ENCODE peak calls at places on chromosomes 7 and 10, in four cellular contexts. L, F, X and C are unnamed samples.
A peak's percentile ranks its signal among the peaks of the same experiment; 100 is the strongest.

GRCh38 chr7:127437772-127438330 is 45.3 kb upstream of the ZNF800 start:
- DNase-seq in L (no peak), F (no peak), X (no peak), C (no peak)

GRCh38 chr7:98231489-98232275 is 20.4 kb downstream of the TECPR1 start:
- DNase-seq in L (no peak), F (peak; percentile 13), X (no peak), C (no peak)

GRCh38 chr7:119175916-119176627 is 951.6 kb downstream of the ANKRD7 start:
- DNase-seq in L (peak; percentile 98), F (peak; percentile 21), X (no peak), C (no peak)

GRCh38 chr10:35470535-35470934 is 134.2 kb downstream of the CCNY start:
- DNase-seq in L (peak; percentile 49), F (no peak), X (no peak), C (no peak)

GRCh38 chr7:40470111-40470736 is 335.4 kb downstream of the SUGCT start:
- DNase-seq in L (no peak), F (no peak), X (no peak), C (no peak)

GRCh38 chr7:8190121-8190895 is 71.7 kb downstream of the ICA1 start:
- DNase-seq in L (peak; percentile 82), F (no peak), X (peak; percentile 48), C (no peak)

GRCh38 chr10:30366829-30367228 is 17.8 kb upstream of the MTPAP start:
- DNase-seq in L (no peak), F (no peak), X (no peak), C (no peak)

GRCh38 chr7:26458751-26459150 is 167.1 kb downstream of the SNX10 start:
- DNase-seq in L (no peak), F (no peak), X (no peak), C (no peak)

GRCh38 chr10:6322805-6323204 is 120.1 kb downstream of the PFKFB3 start:
- DNase-seq in L (no peak), F (no peak), X (no peak), C (no peak)

GRCh38 chr10:110252148-110252547 is 44.7 kb downstream of the MXI1 start:
- DNase-seq in L (no peak), F (no peak), X (no peak), C (no peak)

GRCh38 chr10:80196950-80197315 is 8.4 kb downstream of the ANXA11 start:
- DNase-seq in L (no peak), F (no peak), X (no peak), C (no peak)
- H3K4me1 ChIP-seq in L (peaks cover 27% of the 10 kb centered on the region), F (peaks cover 22% of the 10 kb centered on the region), X (peaks cover 38% of the 10 kb centered on the region), C (peaks cover 67% of the 10 kb centered on the region)

GRCh38 chr10:124640056-124640455 is 104.1 kb downstream of the FAM53B start:
- DNase-seq in L (no peak), F (no peak), X (no peak), C (no peak)

GRCh38 chr10:124640538-124641231 is 103.5 kb downstream of the FAM53B start:
- DNase-seq in L (no peak), F (peak; percentile 49), X (no peak), C (no peak)

GRCh38 chr10:124639646-124640045 is 104.5 kb downstream of the FAM53B start:
- DNase-seq in L (no peak), F (no peak), X (no peak), C (no peak)

GRCh38 chr10:124642076-124642710 is 102.0 kb downstream of the FAM53B start:
- DNase-seq in L (no peak), F (no peak), X (no peak), C (no peak)

DNA sequence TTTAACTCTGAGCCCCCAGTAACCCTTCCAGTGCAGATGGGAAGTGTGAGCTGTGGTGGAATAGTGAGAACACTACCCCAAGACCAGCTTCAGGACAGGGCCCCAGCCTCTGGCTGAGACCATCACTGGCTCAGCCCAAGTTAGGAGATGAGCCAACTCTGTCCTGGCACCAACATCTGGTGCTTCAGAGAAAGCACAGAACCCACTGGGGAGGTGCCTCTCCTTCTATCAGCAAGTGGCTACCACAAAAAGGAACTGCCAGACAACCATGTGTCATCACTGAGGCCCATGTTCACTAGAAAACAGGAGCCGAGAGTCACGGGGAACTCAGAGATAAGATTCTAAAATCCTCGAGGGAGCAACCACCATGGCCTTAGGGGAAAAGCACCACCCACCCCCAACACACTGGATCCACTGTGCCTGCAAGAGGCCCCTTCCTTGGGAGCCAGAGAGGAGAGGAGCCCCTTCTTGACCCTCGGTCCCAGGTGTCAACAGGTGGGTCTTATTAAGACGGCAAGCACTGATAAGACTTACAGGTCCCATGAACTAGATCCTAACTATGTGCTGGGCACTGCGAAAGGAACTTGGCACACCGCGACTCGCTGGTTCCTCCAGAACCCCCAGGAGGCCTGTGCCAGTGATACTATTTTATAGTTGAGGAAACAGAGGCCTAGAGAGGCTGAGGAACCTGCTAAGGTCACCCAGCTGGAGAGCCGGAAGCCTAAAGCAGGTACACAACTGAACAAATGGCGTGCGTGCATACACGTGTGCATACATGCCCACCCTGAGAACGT is 102.7 kb downstream of the FAM53B start:
- DNase-seq in L (no peak), F (peak; percentile 43), X (no peak), C (no peak)
- H3K4me1 ChIP-seq in L (no peaks in the 10 kb centered on the region), F (peaks cover 58% of the 10 kb centered on the region), X (peaks cover 64% of the 10 kb centered on the region), C (peaks cover 15% of the 10 kb centered on the region)

GRCh38 chr7:100452513-100452912 is 11.5 kb downstream of the SPACDR start:
- DNase-seq in L (no peak), F (no peak), X (no peak), C (no peak)
- H3K4me1 ChIP-seq in L (peaks cover 10% of the 10 kb centered on the region), F (peaks cover 31% of the 10 kb centered on the region), X (no peaks in the 10 kb centered on the region), C (no peaks in the 10 kb centered on the region)

GRCh38 chr10:3046941-3047621 is 20.3 kb upstream of the PFKP start:
- DNase-seq in L (no peak), F (no peak), X (no peak), C (no peak)

GRCh38 chr10:3047622-3047995 is 19.7 kb upstream of the PFKP start:
- DNase-seq in L (no peak), F (no peak), X (no peak), C (no peak)

GRCh38 chr10:3046210-3046779 is 21.1 kb upstream of the PFKP start:
- DNase-seq in L (no peak), F (no peak), X (no peak), C (no peak)

GRCh38 chr10:3045471-3046209 is 21.7 kb upstream of the PFKP start:
- DNase-seq in L (peak; percentile 68), F (peak; percentile 84), X (no peak), C (no peak)

GRCh38 chr10:3048114-3049019 is 19.0 kb upstream of the PFKP start:
- DNase-seq in L (no peak), F (peak; percentile 22), X (no peak), C (no peak)
- H3K4me1 ChIP-seq in L (peaks cover 10% of the 10 kb centered on the region), F (peaks cover 17% of the 10 kb centered on the region), X (no peaks in the 10 kb centered on the region), C (peaks cover 24% of the 10 kb centered on the region)

GRCh38 chr7:73828107-73828803 is 2.5 kb upstream of the CLDN4 start:
- DNase-seq in L (no peak), F (peak; percentile 75), X (no peak), C (no peak)
- H3K4me1 ChIP-seq in L (peaks cover 66% of the 10 kb centered on the region), F (peaks cover 44% of the 10 kb centered on the region), X (peaks cover 8% of the 10 kb centered on the region), C (peaks cover 7% of the 10 kb centered on the region)

GRCh38 chr10:89332718-89333281 is 5.0 kb downstream of the IFIT3 start:
- DNase-seq in L (no peak), F (no peak), X (peak; percentile 21), C (no peak)
- H3K4me1 ChIP-seq in L (peaks cover 32% of the 10 kb centered on the region), F (no peaks in the 10 kb centered on the region), X (peaks cover 32% of the 10 kb centered on the region), C (peaks cover 58% of the 10 kb centered on the region)

DNA sequence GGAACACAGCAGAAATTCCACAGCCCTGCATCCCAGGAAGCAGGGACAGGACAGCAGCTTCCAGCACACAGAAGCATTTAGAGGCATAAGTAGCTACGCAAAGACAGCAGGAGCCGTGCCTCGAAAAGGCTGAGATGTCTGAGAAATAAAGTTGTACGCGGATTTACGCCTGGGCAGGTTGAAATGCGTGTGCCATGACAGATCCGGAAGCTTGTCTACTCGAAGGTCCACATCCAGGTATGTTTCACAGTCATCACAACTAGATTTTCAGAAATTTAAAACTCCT is 26.1 kb downstream of the DIP2C start:
- DNase-seq in L (no peak), F (no peak), X (no peak), C (no peak)
- H3K4me1 ChIP-seq in L (no peaks in the 10 kb centered on the region), F (no peaks in the 10 kb centered on the region), X (no peaks in the 10 kb centered on the region), C (peaks cover 34% of the 10 kb centered on the region)

GRCh38 chr7:92634125-92634710 is 44.0 kb upstream of the FAM133B start:
- DNase-seq in L (no peak), F (no peak), X (no peak), C (no peak)

GRCh38 chr7:92633211-92633906 is 43.2 kb upstream of the FAM133B start:
- DNase-seq in L (no peak), F (no peak), X (peak; percentile 13), C (no peak)

GRCh38 chr7:92634924-92635519 is 44.8 kb upstream of the FAM133B start:
- DNase-seq in L (no peak), F (no peak), X (no peak), C (no peak)

GRCh38 chr7:92636018-92636560 is 45.9 kb upstream of the FAM133B start:
- DNase-seq in L (no peak), F (no peak), X (no peak), C (no peak)

GRCh38 chr7:92635538-92635937 is 45.3 kb upstream of the FAM133B start:
- DNase-seq in L (no peak), F (no peak), X (no peak), C (no peak)
- H3K4me1 ChIP-seq in L (peaks cover 7% of the 10 kb centered on the region), F (no peaks in the 10 kb centered on the region), X (peaks cover 24% of the 10 kb centered on the region), C (peaks cover 44% of the 10 kb centered on the region)

GRCh38 chr7:142767861-142768260 is 2.9 kb upstream of the PRSS2 start:
- DNase-seq in L (no peak), F (no peak), X (no peak), C (no peak)

GRCh38 chr7:142773230-142773629 is 2.5 kb downstream of the PRSS2 start:
- DNase-seq in L (no peak), F (no peak), X (no peak), C (no peak)

GRCh38 chr7:142772051-142772450 is 1.3 kb downstream of the PRSS2 start:
- DNase-seq in L (no peak), F (no peak), X (no peak), C (no peak)

GRCh38 chr7:142771353-142771723 is 568 bp downstream of the PRSS2 start:
- DNase-seq in L (no peak), F (no peak), X (no peak), C (no peak)

DNA sequence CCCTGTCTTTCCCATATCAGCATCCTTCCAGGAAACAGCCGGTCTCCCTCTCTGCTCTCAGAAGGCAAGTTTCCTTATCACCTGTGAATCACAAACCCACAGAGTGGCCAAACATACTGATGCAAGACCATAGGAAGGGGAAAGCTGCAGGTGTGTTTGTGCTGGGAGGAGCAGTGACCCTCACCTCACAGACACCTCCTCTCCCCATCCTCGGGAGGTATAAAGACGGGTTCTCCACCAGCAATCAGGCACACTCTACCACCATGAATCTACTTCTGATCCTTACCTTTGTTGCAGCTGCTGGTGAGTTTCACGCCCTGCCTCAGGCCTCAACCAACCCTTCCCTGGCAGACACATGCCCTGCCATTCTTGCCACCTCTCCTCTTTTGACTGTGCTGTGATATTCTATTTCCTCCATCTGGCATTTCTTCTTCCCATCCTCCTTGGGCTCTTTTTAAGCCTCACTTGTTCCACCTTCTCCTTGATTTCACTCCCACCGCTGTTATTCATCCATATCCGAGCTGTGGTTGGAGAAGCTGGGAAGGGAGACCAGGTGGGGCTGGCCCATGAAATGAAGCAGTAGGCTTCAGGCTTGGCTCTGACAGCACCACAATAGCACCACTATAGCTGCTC is at the start of gene PRSS2:
- DNase-seq in L (no peak), F (no peak), X (no peak), C (no peak)
- H3K4me1 ChIP-seq in L (no peaks in the 10 kb centered on the region), F (no peaks in the 10 kb centered on the region), X (no peaks in the 10 kb centered on the region), C (peaks cover 5% of the 10 kb centered on the region)